ENCODE peak calls at places on chromosomes 2 and 18, in four cellular contexts. V is left ventricle myocardium inferior, S is neural crest cell, C is NCI-H2171 treated with DMSO at 0.1 percent for 48 hours. B is an unnamed sample.

GRCh38 chr2:47510745-47511144 is 107.8 kb downstream of the MSH2 start:
- DNase-seq in V (no peak), S (no peak), C (no peak), B (no peak)

GRCh38 chr2:70083344-70084156 is 3.7 kb upstream of the PCBP1 start:
- DNase-seq in V (no peak), S (no peak), C (no peak), B (no peak)

GRCh38 chr2:18151237-18151636 is 272.8 kb downstream of the KCNS3 start:
- DNase-seq in V (no peak), S (no peak), C (no peak), B (no peak)

GRCh38 chr2:14424478-14425390 is 207.8 kb upstream of the LRATD1 start:
- DNase-seq in V (no peak), S (no peak), C (no peak), B (no peak)

GRCh38 chr2:199602271-199602895 is 144.6 kb upstream of the SATB2 start:
- DNase-seq in V (no peak), S (no peak), C (peak), B (peak)

GRCh38 chr2:176682278-176682677 is 413.0 kb downstream of the MTX2 start:
- DNase-seq in V (no peak), S (no peak), C (no peak), B (no peak)

GRCh38 chr2:8692783-8693768 is 11.2 kb downstream of the ID2 start:
- DNase-seq in V (no peak), S (peak), C (no peak), B (peak)

GRCh38 chr2:101223814-101224231 is 28.9 kb upstream of the CNOT11 start:
- DNase-seq in V (no peak), S (no peak), C (no peak), B (no peak)

GRCh38 chr2:89833780-89834117 is 1142.3 kb downstream of the RPIA start:
- DNase-seq in V (no peak), S (no peak), C (no peak), B (no peak)

GRCh38 chr2:37555457-37555856 is 116.0 kb downstream of the CDC42EP3 start:
- DNase-seq in V (peak), S (no peak), C (no peak), B (no peak)

GRCh38 chr2:237306083-237306786 is 107.7 kb downstream of the COL6A3 start:
- DNase-seq in V (no peak), S (no peak), C (no peak), B (no peak)

GRCh38 chr2:45009303-45009927 is at the start of gene SIX2:
- DNase-seq in V (peak), S (peak), C (peak), B (peak)

GRCh38 chr2:151262629-151263028 is 966 bp upstream of the RBM43 start:
- DNase-seq in V (no peak), S (no peak), C (no peak), B (no peak)

GRCh38 chr2:20642026-20642971 is 8.6 kb downstream of the HS1BP3 start:
- DNase-seq in V (peak), S (peak), C (peak), B (peak)

GRCh38 chr2:190159453-190159852 is 96.9 kb upstream of the MSTN start:
- DNase-seq in V (no peak), S (no peak), C (no peak), B (no peak)

GRCh38 chr2:120604767-120605166 is 130.9 kb upstream of the GLI2 start:
- DNase-seq in V (peak), S (no peak), C (no peak), B (no peak)

GRCh38 chr2:68917034-68917718 is 35.5 kb downstream of the GKN2 start:
- DNase-seq in V (no peak), S (no peak), C (no peak), B (no peak)

GRCh38 chr18:8771930-8772329 is 66.6 kb downstream of the MTCL1 start:
- DNase-seq in V (peak), S (no peak), C (peak), B (peak)

GRCh38 chr2:100739735-100740432 is 80.1 kb upstream of the NPAS2 start:
- DNase-seq in V (no peak), S (no peak), C (no peak), B (peak)

GRCh38 chr2:42929985-42930581 is 137.7 kb upstream of the HAAO start:
- DNase-seq in V (no peak), S (no peak), C (peak), B (peak)

GRCh38 chr2:211216221-211216620 is 659.8 kb downstream of the CPS1 start:
- DNase-seq in V (no peak), S (no peak), C (peak), B (peak)

GRCh38 chr2:28444951-28445350 is 50.9 kb upstream of the PLB1 start:
- DNase-seq in V (no peak), S (no peak), C (no peak), B (no peak)

GRCh38 chr2:195428673-195429072 is 228.4 kb upstream of the SLC39A10 start:
- DNase-seq in V (no peak), S (no peak), C (no peak), B (no peak)

GRCh38 chr2:217064234-217065103 is 204.6 kb upstream of the TNP1 start:
- DNase-seq in V (peak), S (no peak), C (no peak), B (peak)

GRCh38 chr2:156728328-156728727 is 292.1 kb downstream of the GPD2 start:
- DNase-seq in V (no peak), S (no peak), C (no peak), B (no peak)

GRCh38 chr2:221895366-221896121 is 323.4 kb upstream of the EPHA4 start:
- DNase-seq in V (no peak), S (no peak), C (no peak), B (no peak)